ENCODE peak calls at places on chromosomes 7 and 10, in six cellular contexts. One of them, this sample, is unnamed.
A peak's percentile ranks its signal among the peaks of the same experiment; 100 is the strongest.

GRCh38 chr7:98978672-98979071 is 100.3 kb downstream of the TRRAP start:
- DNase-seq in H1: no peak
- DNase-seq in HepG2: no peak
- DNase-seq in GM12878: no peak
- DNase-seq in GM23338: no peak
- DNase-seq in K562: no peak
- DNase-seq in this sample: no peak

GRCh38 chr10:86813101-86813500 is 56.7 kb downstream of the BMPR1A start:
- DNase-seq in HepG2: no peak
- DNase-seq in K562: no peak
- DNase-seq in GM23338: no peak
- DNase-seq in H1: no peak
- DNase-seq in GM12878: no peak
- DNase-seq in this sample: no peak

GRCh38 chr7:135320277-135320676 is 86.6 kb downstream of the STRA8 start:
- DNase-seq in GM12878: no peak
- DNase-seq in GM23338: no peak
- DNase-seq in K562: no peak
- DNase-seq in HepG2: no peak
- DNase-seq in H1: no peak
- DNase-seq in this sample: no peak

GRCh38 chr7:101507791-101508252 is 121.3 kb downstream of the MYL10 start:
- DNase-seq in H1: peak; percentile 81
- DNase-seq in GM23338: peak; percentile 97
- DNase-seq in GM12878: no peak
- DNase-seq in HepG2: peak; percentile 78
- DNase-seq in K562: peak; percentile 74
- DNase-seq in this sample: peak; percentile 74

GRCh38 chr7:8117195-8117594 is 144.8 kb downstream of the ICA1 start:
- DNase-seq in HepG2: no peak
- DNase-seq in GM12878: no peak
- DNase-seq in GM23338: no peak
- DNase-seq in K562: no peak
- DNase-seq in H1: no peak
- DNase-seq in this sample: no peak

GRCh38 chr10:114519306-114519669 is 115.0 kb upstream of the AFAP1L2 start:
- DNase-seq in GM23338: no peak
- DNase-seq in H1: no peak
- DNase-seq in K562: no peak
- DNase-seq in GM12878: no peak
- DNase-seq in HepG2: no peak
- DNase-seq in this sample: no peak

GRCh38 chr10:97888641-97889262 is 39.1 kb downstream of the GOLGA7B start:
- DNase-seq in K562: peak; percentile 43
- DNase-seq in HepG2: no peak
- DNase-seq in H1: no peak
- DNase-seq in GM23338: peak; percentile 56
- DNase-seq in GM12878: no peak
- DNase-seq in this sample: no peak

GRCh38 chr7:36210542-36210941 is 57.5 kb downstream of the EEPD1 start:
- DNase-seq in K562: no peak
- DNase-seq in GM23338: no peak
- DNase-seq in HepG2: no peak
- DNase-seq in GM12878: no peak
- DNase-seq in H1: no peak
- DNase-seq in this sample: no peak

GRCh38 chr10:119335671-119336353 is 128.4 kb downstream of the GRK5 start:
- DNase-seq in H1: no peak
- DNase-seq in GM23338: no peak
- DNase-seq in GM12878: no peak
- DNase-seq in K562: no peak
- DNase-seq in HepG2: no peak
- DNase-seq in this sample: no peak

GRCh38 chr7:118169146-118169545 is 14.8 kb upstream of the LSM8 start:
- DNase-seq in GM12878: no peak
- DNase-seq in H1: no peak
- DNase-seq in K562: peak; percentile 21
- DNase-seq in HepG2: no peak
- DNase-seq in GM23338: no peak
- DNase-seq in this sample: no peak

GRCh38 chr7:33109758-33110238 is 594 bp upstream of the RP9 start:
- DNase-seq in HepG2: no peak
- DNase-seq in GM12878: no peak
- DNase-seq in GM23338: no peak
- DNase-seq in H1: no peak
- DNase-seq in K562: no peak
- DNase-seq in this sample: no peak

GRCh38 chr10:8051109-8051781 is 3.2 kb upstream of the GATA3 start:
- DNase-seq in K562: no peak
- DNase-seq in H1: peak; percentile 81
- DNase-seq in GM23338: peak; percentile 71
- DNase-seq in HepG2: no peak
- DNase-seq in GM12878: no peak
- DNase-seq in this sample: no peak

GRCh38 chr10:65805993-65806392 is 1119.8 kb upstream of the LRRTM3 start:
- DNase-seq in GM12878: no peak
- DNase-seq in HepG2: no peak
- DNase-seq in GM23338: no peak
- DNase-seq in K562: no peak
- DNase-seq in H1: no peak
- DNase-seq in this sample: no peak

GRCh38 chr10:782751-783648 is 93.5 kb upstream of the DIP2C start:
- DNase-seq in K562: no peak
- DNase-seq in H1: no peak
- DNase-seq in HepG2: no peak
- DNase-seq in GM23338: no peak
- DNase-seq in GM12878: no peak
- DNase-seq in this sample: peak; percentile 7

GRCh38 chr10:5596611-5597341 is 69.6 kb downstream of the ASB13 start:
- DNase-seq in GM23338: no peak
- DNase-seq in GM12878: no peak
- DNase-seq in K562: no peak
- DNase-seq in HepG2: no peak
- DNase-seq in H1: no peak
- DNase-seq in this sample: no peak

GRCh38 chr10:5595095-5595494 is 70.3 kb downstream of the CALML3 start:
- DNase-seq in HepG2: no peak
- DNase-seq in H1: no peak
- DNase-seq in K562: no peak
- DNase-seq in GM12878: no peak
- DNase-seq in GM23338: no peak
- DNase-seq in this sample: no peak

GRCh38 chr10:5598085-5598690 is 68.2 kb downstream of the ASB13 start:
- DNase-seq in K562: no peak
- DNase-seq in GM12878: no peak
- DNase-seq in GM23338: no peak
- DNase-seq in HepG2: no peak
- DNase-seq in H1: no peak
- DNase-seq in this sample: no peak

GRCh38 chr10:5594271-5595036 is 69.7 kb downstream of the CALML3 start:
- DNase-seq in GM12878: no peak
- DNase-seq in H1: no peak
- DNase-seq in GM23338: no peak
- DNase-seq in HepG2: no peak
- DNase-seq in K562: no peak
- DNase-seq in this sample: no peak

GRCh38 chr10:5595591-5596590 is 70.5 kb downstream of the ASB13 start:
- DNase-seq in GM23338: no peak
- DNase-seq in GM12878: no peak
- DNase-seq in K562: no peak
- DNase-seq in H1: no peak
- DNase-seq in HepG2: no peak
- DNase-seq in this sample: no peak
- TF ChIP-seq CREB1 in GM23338: no peak
- TF ChIP-seq CREB1 in GM12878: no peak
- TF ChIP-seq CREB1 in K562: no peak
- TF ChIP-seq CREB1 in H1: no peak
- TF ChIP-seq CREB1 in HepG2: no peak
- TF ChIP-seq CREB1 in this sample: no peak

DNA sequence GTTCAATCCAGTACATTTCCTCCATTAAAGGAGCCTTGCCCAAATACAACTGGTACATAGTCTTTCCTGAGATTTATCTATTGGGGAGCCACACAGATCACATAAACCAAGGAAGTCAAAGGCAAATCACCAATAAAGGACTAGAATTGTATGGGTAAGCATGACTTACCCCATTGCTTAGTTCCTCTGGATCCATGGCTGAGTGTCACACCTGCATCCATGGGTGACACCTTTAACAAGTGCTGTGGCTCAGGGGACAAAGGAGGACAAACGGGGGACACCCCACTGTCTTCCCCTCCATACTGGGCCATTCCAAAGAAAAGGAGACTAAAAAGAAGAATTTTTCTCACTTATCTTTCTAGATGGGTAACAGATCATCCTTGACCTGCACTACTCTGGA is 30.4 kb downstream of the ZNF92 start:
- DNase-seq in H1: no peak
- DNase-seq in GM12878: no peak
- DNase-seq in GM23338: no peak
- DNase-seq in HepG2: no peak
- DNase-seq in K562: no peak
- DNase-seq in this sample: no peak
- TF ChIP-seq CREB1 in H1: no peak
- TF ChIP-seq CREB1 in GM12878: no peak
- TF ChIP-seq CREB1 in GM23338: no peak
- TF ChIP-seq CREB1 in HepG2: no peak
- TF ChIP-seq CREB1 in K562: no peak
- TF ChIP-seq CREB1 in this sample: no peak

GRCh38 chr10:52820316-52820715 is 47.7 kb upstream of the MBL2 start:
- DNase-seq in GM23338: no peak
- DNase-seq in H1: no peak
- DNase-seq in HepG2: no peak
- DNase-seq in K562: no peak
- DNase-seq in GM12878: no peak
- DNase-seq in this sample: no peak

GRCh38 chr10:52814506-52814905 is 41.9 kb upstream of the MBL2 start:
- DNase-seq in GM23338: peak; percentile 8
- DNase-seq in GM12878: no peak
- DNase-seq in HepG2: no peak
- DNase-seq in H1: no peak
- DNase-seq in K562: no peak
- DNase-seq in this sample: no peak

DNA sequence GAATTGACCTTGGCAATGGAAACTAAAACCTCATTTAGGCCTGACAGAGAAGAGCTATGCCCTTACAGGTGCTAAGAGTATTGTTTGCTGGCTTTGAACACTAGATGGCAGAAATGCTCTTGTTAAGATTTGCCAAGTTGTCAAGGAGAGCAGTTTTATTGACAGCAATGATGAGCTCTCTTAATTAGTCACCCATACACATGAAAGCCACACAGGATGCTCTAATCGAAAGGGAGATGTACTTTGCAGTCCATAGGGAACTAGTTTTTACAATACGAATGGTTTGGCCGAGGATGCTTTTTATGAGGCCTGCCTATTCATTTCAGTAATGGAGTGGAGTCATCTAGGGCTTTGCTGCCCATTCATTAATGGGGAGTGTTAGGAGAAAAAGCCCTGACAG is 45.4 kb upstream of the MBL2 start:
- DNase-seq in GM12878: peak; percentile 37
- DNase-seq in K562: no peak
- DNase-seq in HepG2: peak; percentile 51
- DNase-seq in GM23338: peak; percentile 90
- DNase-seq in H1: no peak
- DNase-seq in this sample: no peak
- TF ChIP-seq CREB1 in GM12878: no peak
- TF ChIP-seq CREB1 in K562: no peak
- TF ChIP-seq CREB1 in HepG2: no peak
- TF ChIP-seq CREB1 in GM23338: no peak
- TF ChIP-seq CREB1 in H1: no peak
- TF ChIP-seq CREB1 in this sample: no peak

GRCh38 chr10:36794981-36795380 is 330.4 kb upstream of the ANKRD30A start:
- DNase-seq in GM12878: no peak
- DNase-seq in K562: no peak
- DNase-seq in HepG2: no peak
- DNase-seq in H1: no peak
- DNase-seq in GM23338: no peak
- DNase-seq in this sample: no peak
- TF ChIP-seq CREB1 in GM12878: no peak
- TF ChIP-seq CREB1 in K562: no peak
- TF ChIP-seq CREB1 in HepG2: no peak
- TF ChIP-seq CREB1 in H1: no peak
- TF ChIP-seq CREB1 in GM23338: no peak
- TF ChIP-seq CREB1 in this sample: no peak

DNA sequence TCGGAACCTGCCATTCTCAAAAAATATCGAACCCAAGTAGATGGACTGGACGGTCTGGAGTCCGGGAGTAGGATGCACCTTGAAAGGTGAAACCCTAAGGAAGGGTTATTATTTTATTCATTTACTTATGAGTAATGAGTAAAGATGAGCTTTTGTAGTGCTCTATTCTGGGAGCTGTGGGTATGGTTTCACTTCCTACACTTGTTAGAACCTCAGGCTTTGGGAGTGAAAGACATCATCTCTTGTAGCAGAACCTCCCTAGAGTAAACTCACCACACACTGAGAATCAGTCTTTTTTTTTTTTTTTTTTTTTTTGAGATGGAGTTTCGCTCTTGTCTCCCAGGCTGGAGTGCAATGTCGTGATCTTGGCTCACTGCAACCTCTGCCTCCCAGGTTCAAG is 389.4 kb upstream of the AUTS2 start:
- DNase-seq in H1: no peak
- DNase-seq in HepG2: no peak
- DNase-seq in GM12878: peak; percentile 47
- DNase-seq in GM23338: no peak
- DNase-seq in K562: no peak
- DNase-seq in this sample: no peak
- TF ChIP-seq CREB1 in H1: no peak
- TF ChIP-seq CREB1 in HepG2: no peak
- TF ChIP-seq CREB1 in GM12878: no peak
- TF ChIP-seq CREB1 in GM23338: no peak
- TF ChIP-seq CREB1 in K562: no peak
- TF ChIP-seq CREB1 in this sample: no peak

This sample was measured in WTC11.